ENCODE peak calls at places on chromosomes 5 and 9, in six cellular contexts. Z is lung, V is adrenal gland, U is GM23248, P is tibial artery, O is right atrium auricular region. C is an unnamed sample. For H3K27me3, the result is how much of the 10 kb centered on the place peaks cover.

GRCh38 chr9:72979405-72980100 is 26.7 kb upstream of the ALDH1A1 start:
- DNase-seq in Z (no peak), V (no peak), U (no peak), P (no peak), O (no peak), C (no peak)

GRCh38 chr9:16385590-16386578 is 484.6 kb downstream of the BNC2 start:
- DNase-seq in Z (no peak), V (no peak), U (peak), P (no peak), O (no peak), C (no peak)

GRCh38 chr5:94397508-94397907 is 220.9 kb downstream of the KIAA0825 start:
- DNase-seq in Z (no peak), V (no peak), U (no peak), P (no peak), O (no peak), C (no peak)

GRCh38 chr5:15693933-15694332 is 194.0 kb downstream of the FBXL7 start:
- DNase-seq in Z (no peak), V (no peak), U (no peak), P (no peak), O (no peak), C (no peak)

GRCh38 chr5:1799110-1799601 is 481 bp downstream of the MRPL36 start:
- DNase-seq in Z (no peak), V (peak), U (peak), P (no peak), O (no peak), C (no peak)

GRCh38 chr9:112158629-112159228 is 16.4 kb downstream of the SUSD1 start:
- DNase-seq in Z (no peak), V (no peak), U (no peak), P (no peak), O (no peak), C (no peak)

GRCh38 chr9:135478858-135479468 is 619 bp upstream of the PPP1R26 start:
- DNase-seq in Z (peak), V (peak), U (peak), P (no peak), O (peak), C (no peak)

GRCh38 chr9:113143432-113144227 is 7.2 kb upstream of the SLC31A2 start:
- DNase-seq in Z (no peak), V (no peak), U (no peak), P (no peak), O (no peak), C (no peak)

GRCh38 chr5:180395540-180396274 is 42.6 kb upstream of the GFPT2 start:
- DNase-seq in Z (no peak), V (no peak), U (peak), P (peak), O (no peak), C (no peak)

GRCh38 chr9:108851138-108851537 is 4.6 kb downstream of the ACTL7B start:
- DNase-seq in Z (no peak), V (no peak), U (no peak), P (no peak), O (no peak), C (no peak)

GRCh38 chr9:87650611-87651295 is 75.2 kb upstream of the CTSL start:
- DNase-seq in Z (no peak), V (no peak), U (no peak), P (no peak), O (no peak), C (no peak)

GRCh38 chr5:126014691-126015090 is 408.5 kb upstream of the GRAMD2B start:
- DNase-seq in Z (no peak), V (no peak), U (no peak), P (no peak), O (no peak), C (no peak)

GRCh38 chr5:126020770-126021169 is 402.4 kb upstream of the GRAMD2B start:
- DNase-seq in Z (no peak), V (no peak), U (no peak), P (no peak), O (no peak), C (no peak)

GRCh38 chr5:126015244-126016054 is 407.8 kb upstream of the GRAMD2B start:
- DNase-seq in Z (no peak), V (no peak), U (peak), P (no peak), O (no peak), C (no peak)

DNA sequence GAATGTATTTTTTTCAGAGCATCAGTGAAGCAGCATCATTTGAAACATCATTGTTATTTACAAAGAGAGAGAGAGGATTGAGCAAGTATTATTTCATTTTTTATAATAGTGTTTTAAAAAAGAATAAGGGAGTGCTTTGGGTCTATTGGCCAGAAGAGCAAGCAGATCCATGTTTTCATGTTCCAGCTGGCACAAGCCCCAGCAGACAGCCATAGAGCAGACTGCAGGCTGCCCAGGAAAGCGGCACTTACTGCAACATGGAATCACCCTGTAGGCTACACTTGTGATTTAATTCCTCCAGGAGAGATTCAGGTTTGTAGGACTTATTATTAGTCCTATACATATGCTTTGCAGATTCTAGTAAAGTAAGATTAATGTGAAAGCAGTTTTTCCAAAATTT is 407.0 kb upstream of the GRAMD2B start:
- DNase-seq in Z (no peak), V (peak), U (peak), P (no peak), O (no peak), C (peak)
- H3K27ac ChIP-seq in Z (no peak), V (no peak), U (no peak), P (no peak), O (peak), C (peak)

GRCh38 chr9:132827366-132827765 is 50.7 kb downstream of the AK8 start:
- DNase-seq in Z (no peak), V (no peak), U (no peak), P (peak), O (no peak), C (no peak)
- H3K27me3 ChIP-seq in Z (under half), V (under half), U (under half), P (under half), O (under half), C (under half)

DNA sequence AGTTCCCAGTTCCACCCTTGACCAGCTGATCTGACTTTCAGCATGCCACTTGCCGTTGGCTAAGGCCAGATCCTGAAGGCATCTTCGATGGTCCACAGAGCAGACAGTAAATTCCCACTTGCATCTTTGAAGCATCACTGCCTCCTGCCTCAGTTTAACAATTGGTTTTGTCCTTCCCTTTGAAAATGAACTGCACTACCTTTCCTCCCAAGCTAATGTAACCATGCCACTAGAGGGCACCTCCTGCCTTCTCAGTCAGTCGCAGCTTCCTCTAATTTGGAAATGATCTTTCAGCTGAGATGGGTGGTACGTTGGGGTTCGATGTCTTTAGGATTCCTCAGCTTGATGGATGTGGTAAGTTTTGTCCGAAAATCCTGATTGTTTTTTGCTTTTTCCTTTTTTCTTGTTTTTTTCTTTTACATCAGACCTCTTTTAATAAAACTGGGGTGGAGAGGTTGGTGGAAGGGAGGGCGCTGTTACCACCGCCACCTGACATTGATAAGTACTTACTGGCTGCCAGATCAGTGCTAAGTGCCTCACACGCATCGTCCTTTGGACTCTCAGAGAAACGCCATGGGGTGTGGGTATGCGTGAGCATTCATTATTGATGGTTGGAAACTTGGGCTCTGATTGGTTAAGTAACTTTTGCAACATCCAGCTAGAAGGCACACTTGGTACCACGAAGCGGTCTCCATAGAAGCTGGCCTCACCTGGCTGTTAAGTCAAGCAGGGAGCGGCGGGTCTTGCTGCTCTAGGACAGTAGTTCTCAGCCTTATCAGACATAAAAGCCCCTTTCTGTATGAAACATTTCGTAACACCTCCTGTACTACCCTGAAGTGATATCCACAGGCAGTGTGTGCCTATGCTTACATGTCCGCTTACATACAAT is 16.9 kb downstream of the PTTG1 start:
- DNase-seq in Z (peak), V (peak), U (peak), P (no peak), O (no peak), C (no peak)
- H3K27ac ChIP-seq in Z (no peak), V (peak), U (no peak), P (peak), O (no peak), C (peak)

GRCh38 chr9:37035472-37036236 is 1.6 kb upstream of the PAX5 start:
- DNase-seq in Z (no peak), V (no peak), U (no peak), P (no peak), O (no peak), C (no peak)
- H3K27me3 ChIP-seq in Z (under half), V (half or more), U (half or more), P (under half), O (half or more), C (half or more)

GRCh38 chr5:13991365-13991764 is 46.9 kb upstream of the DNAH5 start:
- DNase-seq in Z (no peak), V (no peak), U (no peak), P (no peak), O (no peak), C (no peak)

GRCh38 chr5:13990896-13991295 is 46.4 kb upstream of the DNAH5 start:
- DNase-seq in Z (no peak), V (no peak), U (no peak), P (no peak), O (no peak), C (no peak)

GRCh38 chr5:13987843-13988464 is 43.5 kb upstream of the DNAH5 start:
- DNase-seq in Z (peak), V (peak), U (peak), P (no peak), O (peak), C (no peak)

GRCh38 chr5:13989832-13990231 is 45.3 kb upstream of the DNAH5 start:
- DNase-seq in Z (no peak), V (no peak), U (no peak), P (no peak), O (no peak), C (no peak)

GRCh38 chr5:13985736-13986418 is 41.4 kb upstream of the DNAH5 start:
- DNase-seq in Z (peak), V (peak), U (peak), P (no peak), O (peak), C (no peak)
- H3K27ac ChIP-seq in Z (no peak), V (no peak), U (peak), P (no peak), O (no peak), C (no peak)

DNA sequence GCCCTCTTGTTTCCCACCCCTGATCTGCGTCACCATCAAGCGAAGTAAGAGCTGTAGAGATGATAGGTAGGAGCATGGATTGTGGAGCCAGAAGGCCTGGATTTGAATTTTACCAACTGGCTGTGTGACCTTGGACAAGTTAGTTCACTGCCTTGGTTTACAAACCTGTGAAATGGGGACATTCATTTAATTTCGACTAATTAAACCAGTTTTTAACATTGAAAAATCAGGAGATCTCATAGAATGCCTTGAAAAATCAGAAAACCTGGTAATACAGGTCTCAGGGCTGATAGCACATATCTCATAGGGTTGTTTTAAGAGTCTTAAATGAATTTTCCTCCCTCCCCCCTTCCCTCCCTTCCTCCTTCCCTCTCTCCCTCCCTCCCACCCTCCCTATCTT is 38.8 kb downstream of the STC2 start:
- DNase-seq in Z (no peak), V (no peak), U (no peak), P (no peak), O (no peak), C (no peak)
- H3K27me3 ChIP-seq in Z (under half), V (under half), U (under half), P (under half), O (under half), C (under half)

DNA sequence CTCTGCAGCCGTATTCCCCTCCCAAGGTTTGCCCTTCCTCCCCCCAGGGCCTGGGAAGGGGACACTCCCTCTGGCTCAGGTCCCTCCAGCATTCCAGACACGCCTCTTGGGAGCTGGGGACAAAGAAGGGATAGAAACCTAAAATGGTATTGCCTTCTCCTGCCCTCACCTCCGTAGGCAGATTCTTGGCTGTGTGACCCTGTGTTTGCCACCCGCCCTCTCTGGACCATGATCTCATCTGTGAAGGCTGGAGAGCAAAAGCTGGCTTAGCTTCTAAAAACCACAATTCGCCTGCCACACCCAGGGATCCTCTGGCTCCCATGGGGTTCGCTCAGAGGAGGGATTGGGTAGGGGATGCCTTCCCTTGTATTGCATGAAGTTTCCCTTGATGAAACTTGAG is 7.7 kb downstream of the AQP3 start:
- DNase-seq in Z (no peak), V (no peak), U (peak), P (no peak), O (no peak), C (no peak)
- H3K27ac ChIP-seq in Z (no peak), V (no peak), U (no peak), P (no peak), O (peak), C (peak)

DNA sequence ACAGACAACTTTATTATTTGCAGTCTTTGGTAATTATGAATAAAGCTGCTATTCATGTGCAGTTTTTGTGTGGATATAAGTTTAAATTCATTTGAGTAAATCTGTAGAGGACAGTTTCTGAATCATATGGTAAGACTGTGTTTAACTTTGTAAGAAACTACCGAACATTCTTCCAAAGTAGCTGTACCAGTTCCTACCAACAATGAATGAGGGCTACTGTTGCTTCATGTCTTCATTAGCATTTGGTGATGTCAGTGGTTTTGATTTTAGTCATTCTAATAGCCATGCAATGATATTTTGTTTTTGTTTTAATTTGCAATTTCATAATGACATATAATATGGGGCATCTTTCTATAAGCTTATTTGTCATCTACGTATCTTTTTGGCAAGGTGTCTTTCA is 501.3 kb upstream of the RORB start:
- DNase-seq in Z (no peak), V (no peak), U (no peak), P (no peak), O (no peak), C (no peak)
- H3K27me3 ChIP-seq in Z (under half), V (under half), U (under half), P (under half), O (under half), C (under half)

DNA sequence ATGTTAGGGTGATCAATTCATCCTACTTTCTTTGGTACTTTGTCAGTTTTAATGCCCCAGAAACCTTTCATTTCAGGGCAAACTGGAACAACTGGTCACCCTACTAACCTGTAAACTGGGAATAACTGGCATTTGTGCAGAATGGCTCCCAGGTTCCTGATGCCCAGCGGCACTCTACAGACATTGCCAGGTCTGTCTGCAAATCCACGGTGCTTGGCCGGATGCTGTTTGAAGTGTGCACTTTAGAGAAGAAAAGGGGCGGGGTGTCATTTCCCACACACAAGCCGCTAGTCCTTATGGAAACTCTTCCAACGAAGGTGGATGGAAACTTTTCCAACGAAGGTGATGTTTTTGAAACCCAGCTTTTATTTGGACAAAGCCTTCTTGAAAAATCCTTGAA is 49.9 kb upstream of the OTULINL start:
- DNase-seq in Z (no peak), V (no peak), U (no peak), P (no peak), O (peak), C (no peak)
- H3K27ac ChIP-seq in Z (no peak), V (no peak), U (no peak), P (no peak), O (no peak), C (no peak)

GRCh38 chr5:144582046-144582445 is 411.4 kb downstream of the KCTD16 start:
- DNase-seq in Z (no peak), V (no peak), U (no peak), P (no peak), O (no peak), C (no peak)

GRCh38 chr5:144583493-144584154 is 413.0 kb downstream of the KCTD16 start:
- DNase-seq in Z (no peak), V (no peak), U (no peak), P (no peak), O (no peak), C (no peak)

GRCh38 chr5:144581044-144581443 is 410.4 kb downstream of the KCTD16 start:
- DNase-seq in Z (no peak), V (no peak), U (no peak), P (no peak), O (no peak), C (no peak)

GRCh38 chr5:144585716-144586115 is 415.0 kb downstream of the KCTD16 start:
- DNase-seq in Z (no peak), V (no peak), U (no peak), P (no peak), O (no peak), C (no peak)
- H3K27me3 ChIP-seq in Z (under half), V (under half), U (under half), P (under half), O (under half), C (under half)

C was measured in left ventricle myocardium inferior.